ENCODE peak calls at places on chromosomes 11 and 22, in seven cellular contexts. One of them, this sample, is unnamed.

GRCh38 chr11:93952082-93952780 is 68.9 kb upstream of the HEPHL1 start:
- DNase-seq in PC-9: no peak
- DNase-seq in H9: no peak
- DNase-seq in HCT116: no peak
- DNase-seq in GM23338: no peak
- DNase-seq in PC-3: no peak
- DNase-seq in IMR-90: no peak
- DNase-seq in this sample: no peak

GRCh38 chr11:126824035-126824607 is 176.4 kb downstream of the KIRREL3 start:
- DNase-seq in HCT116: no peak
- DNase-seq in H9: peak
- DNase-seq in PC-9: no peak
- DNase-seq in GM23338: peak
- DNase-seq in IMR-90: no peak
- DNase-seq in PC-3: no peak
- DNase-seq in this sample: no peak

GRCh38 chr11:12210200-12210599 is 99.8 kb downstream of the MICAL2 start:
- DNase-seq in GM23338: no peak
- DNase-seq in PC-3: no peak
- DNase-seq in HCT116: no peak
- DNase-seq in IMR-90: no peak
- DNase-seq in H9: no peak
- DNase-seq in PC-9: no peak
- DNase-seq in this sample: no peak

GRCh38 chr22:17119481-17120202 is 1.5 kb downstream of the TMEM121B start:
- DNase-seq in IMR-90: no peak
- DNase-seq in H9: peak
- DNase-seq in HCT116: no peak
- DNase-seq in GM23338: peak
- DNase-seq in PC-3: peak
- DNase-seq in PC-9: no peak
- DNase-seq in this sample: no peak

GRCh38 chr22:19927696-19928095 is 13.9 kb upstream of the COMT start:
- DNase-seq in PC-3: no peak
- DNase-seq in GM23338: no peak
- DNase-seq in HCT116: no peak
- DNase-seq in H9: no peak
- DNase-seq in PC-9: no peak
- DNase-seq in IMR-90: no peak
- DNase-seq in this sample: no peak

GRCh38 chr11:93133710-93134109 is 64.1 kb downstream of the SLC36A4 start:
- DNase-seq in HCT116: no peak
- DNase-seq in H9: no peak
- DNase-seq in PC-9: no peak
- DNase-seq in GM23338: no peak
- DNase-seq in PC-3: no peak
- DNase-seq in IMR-90: peak
- DNase-seq in this sample: no peak

GRCh38 chr22:43273902-43274484 is 69.2 kb downstream of the SCUBE1 start:
- DNase-seq in HCT116: peak
- DNase-seq in H9: peak
- DNase-seq in IMR-90: peak
- DNase-seq in GM23338: peak
- DNase-seq in PC-9: peak
- DNase-seq in PC-3: peak
- DNase-seq in this sample: peak

GRCh38 chr11:118401880-118402590 is 629 bp downstream of the ATP5MG start:
- DNase-seq in PC-3: peak
- DNase-seq in GM23338: peak
- DNase-seq in HCT116: no peak
- DNase-seq in H9: no peak
- DNase-seq in IMR-90: peak
- DNase-seq in PC-9: no peak
- DNase-seq in this sample: no peak

GRCh38 chr11:19326499-19326898 is 85.8 kb upstream of the E2F8 start:
- DNase-seq in H9: no peak
- DNase-seq in HCT116: no peak
- DNase-seq in PC-9: no peak
- DNase-seq in GM23338: no peak
- DNase-seq in IMR-90: peak
- DNase-seq in PC-3: peak
- DNase-seq in this sample: no peak

GRCh38 chr11:134014502-134014901 is 54.4 kb upstream of the JAM3 start:
- DNase-seq in PC-3: no peak
- DNase-seq in GM23338: peak
- DNase-seq in PC-9: no peak
- DNase-seq in H9: peak
- DNase-seq in IMR-90: no peak
- DNase-seq in HCT116: no peak
- DNase-seq in this sample: no peak

GRCh38 chr11:3139086-3139440 is 26.0 kb downstream of the OSBPL5 start:
- DNase-seq in H9: no peak
- DNase-seq in GM23338: no peak
- DNase-seq in PC-9: no peak
- DNase-seq in PC-3: no peak
- DNase-seq in HCT116: no peak
- DNase-seq in IMR-90: no peak
- DNase-seq in this sample: no peak

GRCh38 chr11:22192289-22192641 is 620 bp upstream of the ANO5 start:
- DNase-seq in HCT116: no peak
- DNase-seq in H9: peak
- DNase-seq in IMR-90: no peak
- DNase-seq in PC-3: no peak
- DNase-seq in PC-9: no peak
- DNase-seq in GM23338: peak
- DNase-seq in this sample: no peak

GRCh38 chr11:36292311-36292722 is 3.1 kb upstream of the COMMD9 start:
- DNase-seq in HCT116: peak
- DNase-seq in IMR-90: peak
- DNase-seq in PC-9: no peak
- DNase-seq in PC-3: peak
- DNase-seq in H9: no peak
- DNase-seq in GM23338: peak
- DNase-seq in this sample: peak

GRCh38 chr22:32777997-32778396 is 23.5 kb upstream of the TIMP3 start:
- DNase-seq in GM23338: no peak
- DNase-seq in HCT116: no peak
- DNase-seq in H9: no peak
- DNase-seq in PC-3: no peak
- DNase-seq in PC-9: no peak
- DNase-seq in IMR-90: no peak
- DNase-seq in this sample: no peak

GRCh38 chr22:49464024-49464423 is 363.6 kb downstream of the BRD1 start:
- DNase-seq in H9: no peak
- DNase-seq in PC-3: no peak
- DNase-seq in HCT116: no peak
- DNase-seq in GM23338: no peak
- DNase-seq in PC-9: no peak
- DNase-seq in IMR-90: no peak
- DNase-seq in this sample: no peak

GRCh38 chr11:61541568-61541967 is 33.0 kb downstream of the LRRC10B start:
- DNase-seq in PC-9: peak
- DNase-seq in IMR-90: peak
- DNase-seq in HCT116: peak
- DNase-seq in GM23338: peak
- DNase-seq in PC-3: peak
- DNase-seq in H9: peak
- DNase-seq in this sample: peak

GRCh38 chr11:127000291-127000968 is at the start of gene KIRREL3:
- DNase-seq in PC-9: no peak
- DNase-seq in H9: peak
- DNase-seq in IMR-90: peak
- DNase-seq in PC-3: no peak
- DNase-seq in GM23338: peak
- DNase-seq in HCT116: no peak
- DNase-seq in this sample: no peak

GRCh38 chr22:41800348-41801146 is at the start of gene CCDC134:
- DNase-seq in PC-9: peak
- DNase-seq in HCT116: peak
- DNase-seq in H9: peak
- DNase-seq in GM23338: peak
- DNase-seq in IMR-90: peak
- DNase-seq in PC-3: peak
- DNase-seq in this sample: peak

GRCh38 chr11:59708537-59708936 is 5.1 kb downstream of the OR10V1 start:
- DNase-seq in HCT116: no peak
- DNase-seq in H9: no peak
- DNase-seq in PC-9: no peak
- DNase-seq in PC-3: no peak
- DNase-seq in IMR-90: peak
- DNase-seq in GM23338: no peak
- DNase-seq in this sample: no peak

GRCh38 chr11:697028-697491 is 1.4 kb downstream of the TMEM80 start:
- DNase-seq in HCT116: no peak
- DNase-seq in GM23338: no peak
- DNase-seq in PC-3: peak
- DNase-seq in IMR-90: peak
- DNase-seq in PC-9: no peak
- DNase-seq in H9: no peak
- DNase-seq in this sample: peak

GRCh38 chr11:70500076-70500847 is 101.9 kb downstream of the CTTN start:
- DNase-seq in PC-3: no peak
- DNase-seq in IMR-90: no peak
- DNase-seq in H9: no peak
- DNase-seq in PC-9: no peak
- DNase-seq in GM23338: no peak
- DNase-seq in HCT116: no peak
- DNase-seq in this sample: no peak
- H3K4me2 ChIP-seq in PC-3: no peak
- H3K4me2 ChIP-seq in IMR-90: no peak
- H3K4me2 ChIP-seq in H9: no peak
- H3K4me2 ChIP-seq in PC-9: no peak
- H3K4me2 ChIP-seq in GM23338: no peak
- H3K4me2 ChIP-seq in HCT116: no peak
- H3K4me2 ChIP-seq in this sample: no peak

GRCh38 chr11:117281869-117282268 is 9.3 kb upstream of the BACE1-AS start:
- DNase-seq in HCT116: no peak
- DNase-seq in IMR-90: no peak
- DNase-seq in H9: no peak
- DNase-seq in PC-9: no peak
- DNase-seq in PC-3: no peak
- DNase-seq in GM23338: no peak
- DNase-seq in this sample: no peak
- H3K27ac ChIP-seq in HCT116: peak
- H3K27ac ChIP-seq in IMR-90: peak
- H3K27ac ChIP-seq in H9: no peak
- H3K27ac ChIP-seq in PC-9: no peak
- H3K27ac ChIP-seq in PC-3: peak
- H3K27ac ChIP-seq in GM23338: no peak
- H3K27ac ChIP-seq in this sample: no peak

DNA sequence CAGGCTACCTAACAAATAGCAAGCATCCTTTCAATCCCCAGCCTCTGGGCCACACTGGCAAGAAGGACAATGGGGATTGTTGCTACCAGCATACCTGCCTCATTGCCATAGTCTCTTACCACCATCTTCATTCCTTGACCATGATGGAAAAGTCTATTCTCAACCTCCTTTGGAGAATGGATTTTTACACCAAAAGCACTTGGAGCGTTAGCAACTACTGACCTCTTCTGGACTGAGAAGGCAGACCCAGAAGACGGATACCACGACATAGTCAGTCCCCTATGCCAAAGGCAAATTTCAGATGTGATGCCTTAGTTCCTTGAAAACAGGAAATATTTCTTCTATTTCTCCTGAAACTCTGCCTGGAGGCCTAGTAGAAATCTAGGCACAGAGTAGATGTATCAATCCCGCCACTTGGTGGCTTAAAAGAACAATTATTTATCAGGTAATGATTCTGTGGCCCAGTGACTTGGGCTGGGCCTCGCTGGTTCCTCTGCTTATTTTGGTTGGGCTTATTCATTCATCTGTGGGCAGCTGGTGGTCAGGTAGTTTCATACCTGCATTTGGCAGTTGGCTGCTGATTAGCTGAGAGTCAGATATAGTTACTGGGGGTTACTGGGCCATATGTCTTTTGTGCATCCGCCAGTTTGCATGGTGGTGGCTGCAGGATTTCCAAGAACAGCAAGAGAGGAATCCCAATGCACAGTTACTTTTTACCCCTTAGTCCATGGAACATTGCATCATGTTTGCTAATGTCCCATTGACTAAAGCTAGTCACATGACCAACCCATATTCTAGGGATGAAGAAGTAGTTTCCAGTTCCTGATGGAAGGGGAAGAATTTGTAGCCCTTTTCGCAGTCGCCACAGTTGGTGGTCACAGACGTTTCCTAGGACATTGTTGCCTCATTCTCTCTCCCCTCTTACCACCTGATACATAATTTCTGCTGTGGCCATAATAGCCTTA is 75.2 kb downstream of the DHCR7 start:
- DNase-seq in H9: no peak
- DNase-seq in PC-3: peak
- DNase-seq in HCT116: peak
- DNase-seq in IMR-90: peak
- DNase-seq in GM23338: peak
- DNase-seq in PC-9: no peak
- DNase-seq in this sample: peak
- TF ChIP-seq CTCF in H9: peak
- TF ChIP-seq CTCF in PC-3: peak
- TF ChIP-seq CTCF in HCT116: peak
- TF ChIP-seq CTCF in IMR-90: peak
- TF ChIP-seq CTCF in GM23338: peak
- TF ChIP-seq CTCF in PC-9: peak
- TF ChIP-seq CTCF in this sample: peak

GRCh38 chr11:68297494-68297811 is 14.9 kb upstream of the LRP5 start:
- DNase-seq in PC-9: no peak
- DNase-seq in GM23338: no peak
- DNase-seq in IMR-90: no peak
- DNase-seq in H9: no peak
- DNase-seq in HCT116: no peak
- DNase-seq in PC-3: no peak
- DNase-seq in this sample: no peak

GRCh38 chr11:68296344-68297051 is 15.9 kb upstream of the LRP5 start:
- DNase-seq in GM23338: no peak
- DNase-seq in IMR-90: no peak
- DNase-seq in HCT116: no peak
- DNase-seq in H9: no peak
- DNase-seq in PC-3: no peak
- DNase-seq in PC-9: no peak
- DNase-seq in this sample: peak

GRCh38 chr11:68295940-68296339 is 16.5 kb upstream of the LRP5 start:
- DNase-seq in HCT116: no peak
- DNase-seq in GM23338: no peak
- DNase-seq in IMR-90: no peak
- DNase-seq in PC-9: no peak
- DNase-seq in H9: no peak
- DNase-seq in PC-3: no peak
- DNase-seq in this sample: no peak

GRCh38 chr11:68297812-68298658 is 14.4 kb upstream of the LRP5 start:
- DNase-seq in H9: peak
- DNase-seq in IMR-90: peak
- DNase-seq in PC-9: peak
- DNase-seq in PC-3: peak
- DNase-seq in HCT116: peak
- DNase-seq in GM23338: peak
- DNase-seq in this sample: peak

DNA sequence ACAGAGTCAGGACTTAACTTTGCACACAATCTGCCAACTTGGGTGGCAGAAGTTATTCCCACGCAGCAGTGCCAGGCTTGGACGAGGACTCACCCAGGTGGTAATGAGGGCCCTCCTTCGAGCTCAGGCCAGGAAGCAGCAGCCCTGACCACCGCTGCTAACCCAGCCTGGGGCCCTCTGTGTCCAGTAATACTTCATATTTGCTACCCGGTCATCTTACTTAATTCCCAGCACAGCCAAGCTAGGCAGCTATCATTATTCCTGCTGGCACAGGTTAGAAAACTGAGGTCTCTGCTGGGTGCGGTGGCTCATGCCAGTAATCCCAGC is 15.4 kb upstream of the LRP5 start:
- DNase-seq in H9: no peak
- DNase-seq in PC-3: no peak
- DNase-seq in GM23338: no peak
- DNase-seq in HCT116: no peak
- DNase-seq in PC-9: no peak
- DNase-seq in IMR-90: no peak
- DNase-seq in this sample: no peak
- H3K4me2 ChIP-seq in H9: no peak
- H3K4me2 ChIP-seq in PC-3: no peak
- H3K4me2 ChIP-seq in GM23338: no peak
- H3K4me2 ChIP-seq in HCT116: no peak
- H3K4me2 ChIP-seq in PC-9: no peak
- H3K4me2 ChIP-seq in IMR-90: no peak
- H3K4me2 ChIP-seq in this sample: peak